ENCODE peak calls at places on chromosomes 12 and 14, in five cellular contexts. B is fibroblast of lung, Y is PC-3, D is DND-41, W is GM23248. V is an unnamed sample.

GRCh38 chr12:62957233-62957953 is 22.4 kb upstream of the PPM1H start:
- DNase-seq in W (no peak), Y (peak; percentile 56), D (no peak), B (peak; percentile 37), V (no peak)

GRCh38 chr12:47767197-47767724 is 5.8 kb upstream of the SLC48A1 start:
- DNase-seq in Y (peak; percentile 64), B (peak; percentile 60), W (peak; percentile 58), D (peak; percentile 63), V (peak; percentile 66)

GRCh38 chr12:7959278-7960063 is 23.5 kb upstream of the SLC2A3 start:
- DNase-seq in B (no peak), D (peak; percentile 84), Y (peak; percentile 52), W (peak; percentile 25), V (peak; percentile 3)

GRCh38 chr14:100726467-100726811 is 253 bp upstream of the DLK1 start:
- DNase-seq in Y (no peak), D (no peak), B (no peak), W (no peak), V (no peak)

GRCh38 chr12:65631621-65632111 is 192.6 kb upstream of the HMGA2 start:
- DNase-seq in W (peak; percentile 99), Y (peak; percentile 99), D (no peak), B (peak; percentile 98), V (peak; percentile 94)

GRCh38 chr12:25677180-25677937 is 124.3 kb upstream of the LMNTD1 start:
- DNase-seq in Y (peak; percentile 46), W (peak; percentile 37), B (no peak), D (no peak), V (no peak)

GRCh38 chr14:77359626-77360025 is 17.3 kb downstream of the TMED8 start:
- DNase-seq in D (no peak), Y (no peak), W (peak; percentile 4), B (no peak), V (no peak)

GRCh38 chr14:91946313-91947195 is 940 bp downstream of the FBLN5 start:
- DNase-seq in W (peak; percentile 76), B (peak; percentile 50), Y (no peak), D (no peak), V (peak; percentile 55)

GRCh38 chr14:104386281-104386841 is 193.2 kb upstream of the C14orf180 start:
- DNase-seq in Y (no peak), W (no peak), B (no peak), D (no peak), V (no peak)

GRCh38 chr12:45388545-45388944 is 172.7 kb downstream of the ANO6 start:
- DNase-seq in D (peak; percentile 19), W (peak; percentile 67), Y (peak; percentile 60), B (peak; percentile 75), V (peak; percentile 58)

GRCh38 chr14:74347795-74348100 is 523 bp upstream of the VRTN start:
- DNase-seq in D (no peak), B (no peak), Y (no peak), W (no peak), V (no peak)

GRCh38 chr14:64089920-64090319 is 204.3 kb downstream of the ESR2 start:
- DNase-seq in W (no peak), D (no peak), B (peak; percentile 20), Y (no peak), V (no peak)

GRCh38 chr14:83558946-83559345 is 1971.0 kb upstream of the FLRT2 start:
- DNase-seq in D (no peak), Y (no peak), B (no peak), W (no peak), V (no peak)

GRCh38 chr14:24312736-24313507 is 1.6 kb downstream of the LTB4R start:
- DNase-seq in Y (no peak), B (peak; percentile 34), D (no peak), W (no peak), V (peak; percentile 78)

GRCh38 chr14:68015356-68016242 is 196.0 kb downstream of the RAD51B start:
- DNase-seq in B (no peak), Y (peak; percentile 60), D (no peak), W (no peak), V (no peak)

GRCh38 chr12:112557954-112558630 is 139.3 kb downstream of the PTPN11 start:
- DNase-seq in B (no peak), W (no peak), D (no peak), Y (no peak), V (no peak)

GRCh38 chr12:126185025-126185424 is 1119.8 kb downstream of the AACS start:
- DNase-seq in D (no peak), Y (no peak), B (no peak), W (no peak), V (no peak)

GRCh38 chr12:57370696-57371095 is 60.1 kb downstream of the R3HDM2 start:
- DNase-seq in Y (no peak), B (no peak), W (peak; percentile 43), D (no peak), V (no peak)

GRCh38 chr14:102209224-102209966 is 69.7 kb downstream of the WDR20 start:
- DNase-seq in D (no peak), B (peak; percentile 29), Y (peak; percentile 21), W (peak; percentile 58), V (no peak)

GRCh38 chr12:110304061-110304551 is 23.1 kb downstream of the ATP2A2 start:
- DNase-seq in W (peak; percentile 64), B (peak; percentile 64), Y (peak; percentile 93), D (no peak), V (peak; percentile 79)

GRCh38 chr14:49849213-49849847 is 3.3 kb downstream of the NEMF start:
- DNase-seq in Y (peak; percentile 89), B (no peak), D (no peak), W (no peak), V (no peak)

GRCh38 chr12:1918875-1919236 is 404 bp upstream of the CACNA2D4 start:
- DNase-seq in D (no peak), B (no peak), Y (no peak), W (no peak), V (no peak)

GRCh38 chr12:19893514-19893913 is 454.2 kb downstream of the AEBP2 start:
- DNase-seq in B (peak; percentile 51), D (no peak), W (peak; percentile 58), Y (peak; percentile 36), V (peak; percentile 31)

GRCh38 chr12:130116791-130117190 is 45.5 kb upstream of the FZD10 start:
- DNase-seq in B (no peak), D (no peak), Y (no peak), W (no peak), V (no peak)

GRCh38 chr12:10469701-10470100 is 16.5 kb upstream of the KLRC1 start:
- DNase-seq in Y (no peak), W (no peak), D (no peak), B (no peak), V (no peak)

GRCh38 chr12:107011519-107011918 is 24.6 kb upstream of the MTERF2 start:
- DNase-seq in B (no peak), D (no peak), Y (no peak), W (no peak), V (no peak)

GRCh38 chr12:38904932-38905479 is 385 bp downstream of the CPNE8 start:
- DNase-seq in D (no peak), B (no peak), W (peak; percentile 86), Y (peak; percentile 91), V (peak; percentile 64)
- H3K9ac ChIP-seq in D (no peak overlapping the region), B (peak overlapping the region; percentile 88), W (peak overlapping the region; percentile 85), Y (peak overlapping the region; percentile 80), V (peak overlapping the region; percentile 84)

GRCh38 chr14:37594916-37595808 is at the start of the genes FOXA1 and TTC6:
- DNase-seq in D (no peak), Y (peak; percentile 91), B (no peak), W (peak; percentile 69), V (no peak)

GRCh38 chr14:37595809-37596595 is 573 bp downstream of the TTC6 start:
- DNase-seq in D (no peak), Y (peak; percentile 98), W (peak; percentile 53), B (no peak), V (no peak)

GRCh38 chr14:37592288-37593274 is 2.5 kb downstream of the FOXA1 start:
- DNase-seq in Y (peak; percentile 52), D (no peak), B (no peak), W (no peak), V (no peak)

GRCh38 chr14:37593496-37594237 is 1.4 kb downstream of the FOXA1 start:
- DNase-seq in B (no peak), D (no peak), Y (no peak), W (no peak), V (no peak)

GRCh38 chr14:37594238-37594915 is 672 bp downstream of the FOXA1 start:
- DNase-seq in Y (peak; percentile 92), B (peak; percentile 84), W (peak; percentile 82), D (no peak), V (peak; percentile 80)
- TF ChIP-seq EZH2 in Y (no peak), B (peak; percentile 34), W (no peak), D (no peak), V (no peak)

DNA sequence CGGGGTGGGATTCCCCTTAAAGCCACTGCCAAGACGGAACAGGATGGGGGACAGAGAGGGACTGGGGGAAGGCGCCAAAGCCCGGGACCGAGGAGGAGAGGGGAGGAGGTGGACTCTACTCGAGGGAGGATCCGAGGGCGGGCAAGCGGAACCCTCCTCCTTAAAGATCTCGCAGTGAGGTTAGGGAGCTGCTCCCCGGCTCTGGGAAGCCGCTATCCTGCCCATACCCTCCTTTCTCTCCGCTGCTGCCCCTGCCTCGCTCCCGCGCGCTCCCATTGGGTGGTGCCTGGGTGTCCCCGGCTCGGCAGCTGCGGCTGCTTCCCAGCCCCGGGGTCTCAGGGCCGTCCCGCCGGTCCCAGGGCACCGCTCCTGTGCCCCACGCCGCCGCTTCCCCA is 16.4 kb downstream of the KRT18 start:
- DNase-seq in W (no peak), B (no peak), Y (no peak), D (no peak), V (no peak)
- H3K9ac ChIP-seq in W (no peak overlapping the region), B (no peak overlapping the region), Y (no peak overlapping the region), D (no peak overlapping the region), V (no peak overlapping the region)

DNA sequence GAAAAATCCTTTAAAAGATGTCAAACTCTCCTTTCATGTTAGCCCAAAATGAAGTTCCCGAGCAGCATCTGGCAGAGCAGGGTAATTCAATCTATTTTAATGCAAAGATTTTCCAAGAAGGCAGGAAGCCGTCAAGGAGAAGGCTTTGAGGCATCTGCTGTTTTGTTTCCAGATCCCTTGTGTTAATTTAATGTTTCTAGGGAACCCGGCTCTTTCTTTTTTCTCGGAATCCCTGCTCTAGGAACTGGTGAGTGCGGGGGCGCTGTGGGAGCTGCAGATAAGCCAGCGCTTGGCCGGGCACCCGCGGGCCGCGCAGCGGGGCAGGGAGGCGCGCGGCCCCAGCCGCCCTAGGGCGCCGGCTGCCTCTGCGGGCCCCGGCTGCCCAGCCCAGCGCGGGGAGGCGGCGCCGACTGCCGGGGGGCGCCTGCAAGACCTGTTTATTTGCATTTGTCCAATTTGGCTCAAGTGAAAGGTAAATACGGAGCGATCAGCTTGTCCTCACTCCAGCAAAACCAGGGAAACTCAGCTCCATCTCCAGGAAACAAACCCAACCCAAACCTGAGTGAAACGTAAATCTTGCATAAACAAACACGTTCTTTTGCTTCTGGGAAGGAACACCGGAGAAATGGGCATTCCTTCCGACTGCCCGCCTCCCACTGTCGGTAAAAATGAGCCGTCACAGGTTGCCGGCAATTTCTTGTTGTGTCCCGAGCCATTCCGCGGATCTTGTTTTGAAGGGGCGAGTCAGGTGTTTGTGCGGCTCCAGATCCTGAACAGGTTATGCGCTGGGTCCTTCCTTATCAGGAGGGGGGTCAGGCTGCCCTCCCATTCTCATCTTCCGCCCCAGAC is 65.1 kb downstream of the CRADD start:
- DNase-seq in W (peak; percentile 90), Y (peak; percentile 76), D (peak; percentile 88), B (peak; percentile 78), V (peak; percentile 80)
- TF ChIP-seq EZH2 in W (no peak), Y (no peak), D (no peak), B (no peak), V (no peak)

V was measured in endothelial cell of umbilical vein.